ENCODE peak calls at places on chromosomes 6 and 20, in six cellular contexts. Q is mesendoderm, M is COLO829, G is head of caudate nucleus, R is transverse colon, Z is HuH-7.5. D is an unnamed sample.

GRCh38 chr6:25898289-25898977 is 24.4 kb upstream of the SLC17A3 start:
- DNase-seq in Q (peak; percentile 70), M (no peak), G (no peak), R (no peak), Z (no peak), D (no peak)

GRCh38 chr6:143605894-143606293 is 71.9 kb upstream of the PHACTR2 start:
- DNase-seq in Q (no peak), M (no peak), G (no peak), R (no peak), Z (no peak), D (no peak)

GRCh38 chr6:166958926-166959861 is 2.8 kb upstream of the RNASET2 start:
- DNase-seq in Q (peak; percentile 14), M (no peak), G (no peak), R (peak; percentile 54), Z (no peak), D (peak; percentile 87)

GRCh38 chr6:109447878-109448555 is 7.5 kb downstream of the SMPD2 start:
- DNase-seq in Q (peak; percentile 39), M (no peak), G (no peak), R (no peak), Z (no peak), D (no peak)

GRCh38 chr6:135191508-135192255 is 10.6 kb downstream of the MYB start:
- DNase-seq in Q (no peak), M (no peak), G (no peak), R (no peak), Z (no peak), D (no peak)

GRCh38 chr6:52063584-52064400 is 23.6 kb downstream of the PKHD1 start:
- DNase-seq in Q (peak; percentile 88), M (peak; percentile 72), G (peak; percentile 22), R (peak; percentile 56), Z (peak; percentile 25), D (no peak)

GRCh38 chr20:24835195-24835594 is 113.9 kb upstream of the CST7 start:
- DNase-seq in Q (no peak), M (no peak), G (no peak), R (no peak), Z (no peak), D (no peak)

GRCh38 chr6:35136185-35136584 is 5.0 kb downstream of the TCP11 start:
- DNase-seq in Q (no peak), M (no peak), G (no peak), R (no peak), Z (no peak), D (no peak)

GRCh38 chr6:113271437-113271836 is 585.7 kb upstream of the MARCKS start:
- DNase-seq in Q (no peak), M (no peak), G (no peak), R (no peak), Z (no peak), D (no peak)

GRCh38 chr6:16729183-16729696 is 32.0 kb downstream of the ATXN1 start:
- DNase-seq in Q (no peak), M (no peak), G (no peak), R (no peak), Z (no peak), D (no peak)

GRCh38 chr20:32152421-32153155 is 43.1 kb downstream of the TM9SF4 start:
- DNase-seq in Q (no peak), M (no peak), G (peak; percentile 30), R (peak; percentile 40), Z (no peak), D (peak; percentile 41)

GRCh38 chr20:38674178-38675133 is 49.8 kb upstream of the SLC32A1 start:
- DNase-seq in Q (peak; percentile 71), M (peak; percentile 28), G (peak; percentile 76), R (peak; percentile 11), Z (no peak), D (peak; percentile 82)

GRCh38 chr20:34871320-34871926 is 1.2 kb downstream of the GGT7 start:
- DNase-seq in Q (no peak), M (no peak), G (peak; percentile 45), R (no peak), Z (no peak), D (peak; percentile 58)

GRCh38 chr20:47535088-47535487 is 33.4 kb downstream of the NCOA3 start:
- DNase-seq in Q (peak; percentile 86), M (no peak), G (no peak), R (no peak), Z (peak; percentile 65), D (no peak)

GRCh38 chr20:57504411-57504810 is 20.5 kb downstream of the CTCFL start:
- DNase-seq in Q (no peak), M (no peak), G (no peak), R (no peak), Z (no peak), D (no peak)

GRCh38 chr20:44433751-44434538 is 41.7 kb upstream of the TTPAL start:
- DNase-seq in Q (no peak), M (no peak), G (no peak), R (peak; percentile 81), Z (peak; percentile 60), D (no peak)

GRCh38 chr20:5928831-5929715 is 21.3 kb downstream of the TRMT6 start:
- DNase-seq in Q (no peak), M (no peak), G (no peak), R (no peak), Z (no peak), D (no peak)

GRCh38 chr20:24317224-24317623 is 152.2 kb upstream of the SYNDIG1 start:
- DNase-seq in Q (no peak), M (no peak), G (no peak), R (no peak), Z (no peak), D (no peak)